ENCODE peak calls at places on chromosomes 6 and 20, in four cellular contexts. A, P, E and V are unnamed samples.

GRCh38 chr20:63686492-63687321 is 9.7 kb upstream of the TNFRSF6B start:
- DNase-seq in P (no peak), E (peak), A (no peak), V (peak)

GRCh38 chr6:14642842-14643241 is 525.3 kb downstream of the CD83 start:
- DNase-seq in E (no peak), P (no peak), A (no peak), V (no peak)

GRCh38 chr20:49918446-49918845 is 3.1 kb upstream of the SPATA2 start:
- DNase-seq in A (no peak), P (no peak), E (no peak), V (no peak)

GRCh38 chr6:54084234-54084633 is 27.0 kb upstream of the MLIP start:
- DNase-seq in P (no peak), A (no peak), E (no peak), V (no peak)

GRCh38 chr6:12613819-12614218 is 102.7 kb upstream of the PHACTR1 start:
- DNase-seq in P (no peak), E (no peak), A (no peak), V (no peak)

GRCh38 chr20:33914871-33915270 is 78.8 kb upstream of the RALY start:
- DNase-seq in E (peak), A (no peak), P (peak), V (no peak)

GRCh38 chr6:32194825-32195651 is 2.6 kb upstream of the GPSM3 start:
- DNase-seq in P (no peak), E (peak), A (no peak), V (no peak)

GRCh38 chr20:24746351-24746685 is 202.8 kb upstream of the CST7 start:
- DNase-seq in E (peak), A (no peak), P (no peak), V (no peak)

GRCh38 chr6:32604434-32604877 is 14.8 kb upstream of the HLA-DRB1 start:
- DNase-seq in A (peak), E (no peak), P (no peak), V (no peak)

GRCh38 chr6:16524380-16524707 is 236.9 kb downstream of the ATXN1 start:
- DNase-seq in A (no peak), P (no peak), E (no peak), V (no peak)

GRCh38 chr6:34338811-34339210 is 53.7 kb downstream of the NUDT3 start:
- DNase-seq in A (no peak), P (no peak), E (no peak), V (peak)

GRCh38 chr6:160071805-160072687 is 49.6 kb upstream of the SLC22A1 start:
- DNase-seq in P (no peak), E (no peak), A (no peak), V (no peak)

GRCh38 chr6:11459002-11459658 is 78.4 kb upstream of the TMEM170B start:
- DNase-seq in A (peak), E (no peak), P (no peak), V (no peak)
- TF ChIP-seq REST in A (no peak), E (no peak), P (no peak), V (no peak)

GRCh38 chr20:47296950-47297349 is 59.5 kb downstream of the ZMYND8 start:
- DNase-seq in A (no peak), E (no peak), P (no peak), V (no peak)

GRCh38 chr20:47292581-47292980 is 63.9 kb downstream of the ZMYND8 start:
- DNase-seq in P (no peak), A (no peak), E (no peak), V (no peak)

GRCh38 chr20:47295921-47296426 is 60.5 kb downstream of the ZMYND8 start:
- DNase-seq in A (no peak), P (peak), E (no peak), V (no peak)

GRCh38 chr20:47289989-47290388 is 66.5 kb downstream of the ZMYND8 start:
- DNase-seq in A (no peak), E (no peak), P (no peak), V (no peak)

DNA sequence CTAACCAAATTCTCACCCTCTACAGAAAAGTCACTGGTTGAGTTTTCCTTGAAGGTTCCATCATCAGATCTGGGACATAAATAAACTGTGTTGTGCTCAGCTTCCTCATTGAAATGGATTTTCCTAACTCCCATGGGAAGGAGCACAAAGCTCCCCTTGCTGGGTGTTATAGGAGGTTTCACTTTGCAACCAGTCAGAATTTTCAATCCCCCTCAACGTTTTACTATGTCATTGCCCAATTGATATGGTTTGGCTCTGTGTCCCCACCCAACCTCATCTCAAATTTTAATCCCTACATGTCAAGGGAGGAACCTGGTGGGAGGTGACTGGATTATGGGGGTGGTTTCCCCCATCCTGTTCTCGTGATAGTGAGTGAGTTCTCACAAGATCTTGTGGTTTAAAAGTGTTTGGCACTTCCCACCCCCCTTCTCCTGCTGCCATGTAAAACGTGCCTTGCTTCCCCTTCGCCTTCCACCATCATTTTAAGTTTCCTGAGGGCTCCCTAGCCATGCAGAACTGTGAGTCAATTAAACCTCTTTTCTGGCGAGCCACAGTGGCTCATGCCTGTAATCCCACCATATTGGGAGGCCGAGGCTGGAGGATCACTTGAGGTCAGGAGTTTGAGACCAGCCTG is 62.9 kb downstream of the ZMYND8 start:
- DNase-seq in P (no peak), A (no peak), E (no peak), V (no peak)
- TF ChIP-seq POLR2AphosphoS5 in P (no peak), A (no peak), E (no peak), V (no peak)

DNA sequence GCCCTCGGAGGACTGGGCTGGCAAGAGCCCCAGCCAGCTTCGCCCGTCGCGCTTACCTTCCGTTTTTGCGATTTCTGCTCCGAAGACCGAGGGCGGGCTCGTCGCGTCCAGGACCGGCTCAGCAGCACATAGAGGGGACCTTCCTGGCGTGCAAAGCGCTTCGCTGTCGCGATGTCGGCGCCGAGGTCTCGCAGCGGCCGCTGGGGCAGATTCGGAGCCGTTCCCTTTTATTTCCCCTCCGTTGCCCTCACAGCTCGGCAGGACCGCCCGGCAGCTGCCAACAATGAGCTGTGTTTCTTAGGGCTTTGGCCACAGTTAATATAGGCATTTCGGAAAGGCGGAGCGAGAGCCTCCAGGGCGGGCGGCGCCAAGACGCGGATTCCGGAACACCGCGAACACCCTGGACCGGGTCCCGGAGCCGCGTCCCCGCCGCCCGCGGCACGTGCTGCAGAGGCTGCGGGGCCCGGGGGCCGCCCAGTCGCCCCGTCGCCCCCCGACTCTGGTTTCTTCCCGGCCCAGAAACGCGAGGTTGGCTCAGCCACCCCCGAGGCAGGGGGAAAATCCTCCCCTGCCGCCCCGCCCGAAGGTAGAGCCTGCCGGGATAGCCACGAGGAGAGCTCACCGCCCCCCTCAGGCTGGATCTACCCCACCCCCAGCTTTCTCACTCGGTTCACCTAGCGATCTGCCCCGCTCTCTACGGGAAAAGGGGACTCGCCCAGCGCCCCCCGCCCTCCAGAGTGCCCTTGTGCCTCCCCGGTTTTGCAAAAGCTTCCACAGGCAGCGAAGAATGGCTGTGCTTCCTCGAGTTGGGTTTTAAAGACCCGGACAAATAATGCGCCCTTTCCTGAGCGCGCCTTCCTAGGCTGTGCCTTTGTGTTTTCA is at the start of gene CITED2:
- DNase-seq in P (peak), E (peak), A (peak), V (peak)
- TF ChIP-seq REST in P (peak), E (no peak), A (peak), V (peak)

GRCh38 chr6:79617521-79617941 is 13.6 kb upstream of the SH3BGRL2 start:
- DNase-seq in P (no peak), E (no peak), A (no peak), V (no peak)
- TF ChIP-seq POLR2AphosphoS5 in P (no peak), E (no peak), A (no peak), V (no peak)

DNA sequence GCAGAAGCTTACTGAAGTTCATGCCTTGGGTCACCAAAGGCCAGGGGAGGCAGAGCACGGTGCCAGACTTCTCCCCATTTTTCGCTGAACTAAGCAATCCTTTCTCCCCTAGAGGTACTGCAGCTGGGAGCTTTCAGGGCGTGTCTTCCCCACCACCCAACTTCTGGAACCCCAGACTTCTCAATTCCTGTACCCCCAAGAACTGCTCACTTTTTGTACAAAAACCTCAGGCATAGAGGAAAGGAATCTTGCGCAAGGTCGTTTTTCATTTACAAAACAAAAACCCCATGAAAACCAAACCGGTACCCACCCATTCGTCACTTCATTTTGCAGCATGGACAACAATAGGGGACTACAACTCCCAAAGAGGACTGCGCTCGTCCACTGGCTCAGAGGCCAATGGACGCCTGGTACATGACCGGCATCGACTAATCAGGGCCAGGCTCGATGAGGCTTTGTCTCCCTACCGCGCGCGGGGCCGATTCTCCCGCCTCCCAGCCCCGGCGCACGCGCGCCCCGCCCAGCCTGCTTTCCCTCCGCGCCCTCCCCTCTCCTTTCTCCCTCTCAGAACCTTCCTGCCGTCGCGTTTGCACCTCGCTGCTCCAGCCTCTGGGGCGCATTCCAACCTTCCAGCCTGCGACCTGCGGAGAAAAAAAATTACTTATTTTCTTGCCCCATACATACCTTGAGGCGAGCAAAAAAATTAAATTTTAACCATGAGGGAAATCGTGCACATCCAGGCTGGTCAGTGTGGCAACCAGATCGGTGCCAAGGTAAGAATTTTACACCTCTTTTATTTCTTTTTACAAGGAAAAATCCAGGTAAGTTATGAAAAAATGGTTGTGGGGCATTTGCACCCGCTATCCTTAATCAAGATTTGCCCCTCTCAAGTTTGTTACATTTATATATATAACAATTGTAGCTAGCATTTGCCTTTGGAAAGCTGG is at the start of gene TUBB:
- DNase-seq in A (peak), P (peak), E (peak), V (peak)
- TF ChIP-seq REST in A (peak), P (no peak), E (no peak), V (peak)